ENCODE peak calls at places on chromosomes 5 and 9, in five cellular contexts. A is K562, O is H1, R is GM12878, L is HepG2. P is an unnamed sample.

GRCh38 chr9:82606761-82607382 is 456.1 kb downstream of the RASEF start:
- DNase-seq in O (peak), A (no peak), L (peak), R (peak), P (peak)

GRCh38 chr5:135307143-135307903 is 91.7 kb downstream of the MACROH2A1 start:
- DNase-seq in A (no peak), R (no peak), O (no peak), L (no peak), P (peak)

GRCh38 chr9:11618241-11618805 is 1005.5 kb upstream of the PTPRD start:
- DNase-seq in O (no peak), A (no peak), R (no peak), L (no peak), P (peak)

GRCh38 chr5:181121675-181122561 is 9.1 kb downstream of the OR2V1 start:
- DNase-seq in A (no peak), R (no peak), O (no peak), L (no peak), P (no peak)

GRCh38 chr9:116594552-116594951 is 92.6 kb upstream of the TRIM32 start:
- DNase-seq in L (no peak), O (no peak), A (no peak), R (no peak), P (no peak)

GRCh38 chr5:143874312-143874711 is 62.4 kb downstream of the HMHB1 start:
- DNase-seq in A (no peak), R (no peak), O (no peak), L (no peak), P (no peak)

GRCh38 chr5:100260968-100261367 is 274.2 kb upstream of the FAM174A start:
- DNase-seq in R (no peak), L (no peak), A (no peak), O (no peak), P (no peak)

GRCh38 chr5:28374492-28374934 is 1336.1 kb upstream of the CDH9 start:
- DNase-seq in O (no peak), L (no peak), A (no peak), R (no peak), P (no peak)

GRCh38 chr9:624935-625505 is 216.5 kb upstream of the DMRT1 start:
- DNase-seq in L (no peak), A (no peak), O (no peak), R (no peak), P (no peak)

GRCh38 chr9:128383007-128383753 is 12.0 kb downstream of the URM1 start:
- DNase-seq in R (no peak), L (no peak), A (no peak), O (peak), P (peak)

GRCh38 chr9:137458194-137459146 is 664 bp downstream of the NSMF start:
- DNase-seq in O (no peak), A (no peak), L (no peak), R (no peak), P (peak)

GRCh38 chr5:176497852-176498251 is 39.4 kb downstream of the RNF44 start:
- DNase-seq in A (no peak), O (no peak), R (no peak), L (no peak), P (no peak)

GRCh38 chr9:134656334-134657034 is 14.9 kb downstream of the COL5A1 start:
- DNase-seq in R (no peak), L (no peak), A (no peak), O (no peak), P (no peak)

GRCh38 chr5:168753691-168754254 is 174.6 kb upstream of the PANK3 start:
- DNase-seq in R (no peak), O (no peak), A (no peak), L (no peak), P (no peak)
- TF ChIP-seq USF2 in R (no peak), O (no peak), A (no peak), L (no peak), P (no peak)

GRCh38 chr9:19127881-19128719 is 808 bp upstream of the PLIN2 start:
- DNase-seq in A (no peak), R (no peak), O (no peak), L (no peak), P (peak)
- TF ChIP-seq CREB1 in A (no peak), R (no peak), O (no peak), L (no peak), P (no peak)

GRCh38 chr9:35842795-35843194 is 13.8 kb downstream of the TMEM8B start:
- DNase-seq in O (no peak), L (no peak), A (no peak), R (peak), P (no peak)

GRCh38 chr9:35847786-35848185 is 18.8 kb downstream of the TMEM8B start:
- DNase-seq in R (no peak), L (no peak), A (no peak), O (no peak), P (no peak)

GRCh38 chr9:35845824-35846771 is 17.1 kb downstream of the TMEM8B start:
- DNase-seq in O (no peak), L (no peak), A (peak), R (no peak), P (peak)

GRCh38 chr9:35842020-35842745 is 13.2 kb downstream of the TMEM8B start:
- DNase-seq in R (no peak), A (no peak), L (no peak), O (no peak), P (no peak)

GRCh38 chr9:35844628-35845301 is 15.7 kb downstream of the TMEM8B start:
- DNase-seq in L (no peak), R (peak), A (no peak), O (no peak), P (no peak)
- TF ChIP-seq SP1 in L (no peak), R (no peak), A (no peak), O (peak), P (no peak)

DNA sequence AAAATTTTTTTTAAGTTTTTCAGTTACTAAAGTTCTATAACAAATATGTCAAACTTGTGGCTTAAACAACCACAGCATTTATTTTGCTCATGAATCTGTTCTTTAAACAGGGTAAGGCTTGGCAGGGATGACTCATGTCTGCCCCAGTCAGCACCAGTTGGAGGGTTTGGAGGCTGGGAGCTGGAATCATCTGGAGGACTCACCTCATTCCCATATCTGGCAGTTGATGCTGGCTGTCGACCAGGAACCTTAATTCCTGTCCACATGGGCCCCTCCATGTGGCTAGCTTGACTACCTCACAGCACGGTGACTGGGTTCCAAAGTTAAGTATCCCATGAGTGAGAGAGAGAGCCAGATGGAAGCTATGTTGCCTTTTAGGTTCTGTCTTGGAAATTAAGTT is 13.8 kb upstream of the CCL28 start:
- DNase-seq in O (no peak), R (no peak), A (no peak), L (no peak), P (no peak)
- TF ChIP-seq USF2 in O (no peak), R (no peak), A (no peak), L (no peak), P (no peak)

GRCh38 chr9:21825637-21826036 is 23.2 kb downstream of the MTAP start:
- DNase-seq in R (no peak), A (no peak), L (no peak), O (no peak), P (no peak)
- TF ChIP-seq CREB1 in R (no peak), A (no peak), L (no peak), O (no peak), P (no peak)

DNA sequence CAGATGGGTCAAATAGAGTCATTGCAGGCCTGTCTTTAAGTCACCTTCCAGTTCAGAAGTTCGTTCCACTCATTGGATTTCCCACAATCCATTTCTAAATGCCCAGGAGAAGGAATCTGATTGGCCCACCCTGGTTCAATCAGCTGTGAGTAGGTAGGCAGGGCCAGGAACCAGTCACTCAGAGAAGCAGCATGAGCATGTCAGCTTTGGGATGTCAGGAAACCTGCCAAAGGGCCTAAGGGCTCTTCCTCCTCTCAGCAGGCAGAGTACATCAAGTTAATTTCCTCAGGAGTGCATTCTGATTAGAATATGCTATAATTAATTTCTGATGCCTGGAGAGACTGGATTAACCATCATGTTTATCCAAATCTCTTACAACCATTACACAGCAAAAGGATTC is 412.9 kb upstream of the CCNH start:
- DNase-seq in O (no peak), R (no peak), L (no peak), A (no peak), P (no peak)
- TF ChIP-seq SP1 in O (no peak), R (no peak), L (no peak), A (no peak), P (no peak)

GRCh38 chr5:179509239-179509638 is 41.1 kb upstream of the RUFY1 start:
- DNase-seq in L (no peak), R (no peak), O (no peak), A (no peak), P (no peak)

GRCh38 chr5:179509845-179510244 is 40.5 kb upstream of the RUFY1 start:
- DNase-seq in A (no peak), L (no peak), O (no peak), R (no peak), P (no peak)

GRCh38 chr5:179505636-179506261 is 44.6 kb upstream of the RUFY1 start:
- DNase-seq in O (no peak), R (no peak), A (no peak), L (no peak), P (no peak)

GRCh38 chr5:179504191-179504590 is 46.2 kb upstream of the RUFY1 start:
- DNase-seq in R (no peak), L (no peak), A (no peak), O (no peak), P (no peak)

DNA sequence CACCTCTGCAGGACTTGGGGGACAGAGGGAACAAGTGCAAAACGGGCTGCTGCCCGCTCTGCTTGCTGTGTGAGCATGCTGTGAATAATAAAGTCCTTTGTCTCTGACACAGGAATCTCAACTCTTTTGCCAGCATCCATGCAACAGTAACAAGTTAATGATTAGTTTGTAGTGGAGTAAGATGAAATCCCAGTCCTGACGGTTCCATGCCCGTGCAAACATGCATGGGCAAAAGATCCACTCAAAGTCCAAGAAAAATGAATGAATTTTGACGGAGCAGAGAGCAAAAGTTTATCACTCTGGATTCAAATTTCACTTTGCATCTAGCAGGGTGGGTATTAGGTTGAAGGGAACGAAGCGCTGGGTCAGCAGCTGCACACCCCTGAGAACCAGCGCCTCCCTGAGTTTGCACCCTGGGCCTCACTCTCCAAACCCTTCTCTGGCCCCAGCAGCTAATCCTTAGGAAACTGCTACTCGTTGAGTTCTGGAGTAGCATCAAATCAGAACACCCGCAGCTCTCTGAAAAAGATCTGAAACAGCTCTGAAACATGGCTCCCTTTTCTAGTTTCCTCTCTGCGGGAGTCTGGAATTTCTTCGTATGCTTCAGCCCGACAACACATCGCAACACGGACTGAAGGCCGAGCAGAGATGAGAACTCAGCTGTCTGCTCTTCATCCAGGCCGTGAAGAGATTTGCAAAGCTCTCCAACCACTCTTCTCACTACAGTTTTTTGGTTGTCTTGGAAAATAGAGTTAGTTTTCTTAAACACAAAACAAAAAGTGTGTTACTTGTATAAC is 45.6 kb upstream of the RUFY1 start:
- DNase-seq in O (no peak), A (no peak), R (no peak), L (peak), P (no peak)
- TF ChIP-seq USF2 in O (no peak), A (no peak), R (no peak), L (no peak), P (no peak)

GRCh38 chr9:18331808-18332209 is 142.1 kb upstream of the ADAMTSL1 start:
- DNase-seq in L (no peak), A (no peak), O (no peak), R (no peak), P (no peak)
- TF ChIP-seq CREB1 in L (no peak), A (no peak), O (no peak), R (no peak), P (no peak)

GRCh38 chr9:19171271-19171670 is 44.0 kb upstream of the PLIN2 start:
- DNase-seq in A (no peak), L (no peak), O (no peak), R (no peak), P (no peak)

GRCh38 chr9:19174127-19174921 is 47.0 kb upstream of the PLIN2 start:
- DNase-seq in O (no peak), L (peak), A (no peak), R (peak), P (peak)

DNA sequence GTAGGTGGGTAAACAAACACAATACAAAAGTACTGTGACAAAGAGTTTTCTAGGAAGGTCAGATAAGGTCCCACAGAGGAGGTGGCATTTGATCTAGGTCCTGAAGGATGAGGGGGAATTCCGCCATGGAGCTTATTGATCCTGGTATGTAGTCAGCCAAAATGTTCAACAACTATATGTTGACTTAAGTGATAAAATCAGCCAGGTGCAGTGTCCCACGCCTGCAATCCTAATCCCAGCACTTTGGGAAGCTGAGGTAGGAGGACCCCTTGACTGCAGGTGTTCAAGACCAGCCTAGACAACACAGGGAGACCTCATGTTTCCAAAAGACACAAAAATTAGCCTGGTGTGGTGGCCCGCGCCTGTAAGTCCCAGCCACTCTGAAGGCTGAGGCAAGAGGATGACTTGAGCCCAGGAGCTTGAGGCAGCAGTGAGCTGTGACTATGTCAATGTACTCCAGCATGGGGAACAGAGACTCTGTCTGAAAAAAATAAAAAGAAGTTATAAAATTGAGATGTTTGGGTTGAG is 46.4 kb upstream of the PLIN2 start:
- DNase-seq in R (no peak), O (no peak), A (no peak), L (peak), P (no peak)
- TF ChIP-seq SP1 in R (no peak), O (no peak), A (no peak), L (no peak), P (no peak)

DNA sequence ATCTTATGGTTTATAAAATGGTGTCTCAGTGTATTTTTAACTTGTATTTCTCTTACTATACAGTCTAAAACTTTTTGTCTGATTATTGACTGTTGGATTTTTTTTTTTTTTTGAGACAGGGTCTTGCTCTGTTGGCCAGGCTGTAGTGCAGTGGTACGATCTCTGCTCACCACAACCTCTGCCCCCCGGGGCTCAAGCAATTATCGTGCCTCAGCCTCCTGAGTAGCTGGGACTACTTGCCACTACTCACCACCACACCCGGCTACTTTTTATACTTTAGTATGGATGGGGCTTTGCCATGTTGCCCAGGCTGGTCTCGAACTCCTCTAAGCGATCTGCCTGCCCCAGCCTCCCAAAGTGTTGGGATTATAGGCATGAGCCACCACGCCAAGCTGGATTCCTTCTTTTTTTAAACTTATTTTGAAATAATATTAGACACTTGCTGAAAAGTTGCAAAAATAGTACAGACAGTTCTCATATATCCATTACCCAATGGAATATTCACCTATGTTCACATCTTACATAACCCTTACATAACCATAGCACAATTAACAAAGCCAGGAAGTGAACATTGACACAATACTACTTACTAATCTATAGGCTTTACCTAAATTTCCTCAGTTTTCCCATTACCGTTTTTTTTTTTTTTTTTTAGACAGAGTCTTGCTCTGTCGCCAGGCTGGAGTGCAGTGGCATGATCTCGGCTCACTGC is 47.2 kb downstream of the STOM start:
- DNase-seq in L (no peak), A (no peak), R (no peak), O (no peak), P (no peak)
- TF ChIP-seq USF2 in L (no peak), A (no peak), R (no peak), O (no peak), P (no peak)